ENCODE peak calls at places on chromosome 2, in ten cellular contexts. Q, B, M, T, Y, R, A, V, Z and I are unnamed samples.

GRCh38 chr2:214533511-214533910 is 122.7 kb downstream of the VWC2L start:
- DNase-seq in Q (no peak), B (no peak), M (peak; percentile 22), T (no peak), Y (no peak), R (no peak), A (no peak), V (no peak), Z (no peak), I (no peak)

GRCh38 chr2:212931271-212931670 is 220.1 kb downstream of the IKZF2 start:
- DNase-seq in Q (no peak), B (no peak), M (no peak), T (no peak), Y (no peak), R (no peak), A (no peak), V (no peak), Z (no peak), I (peak; percentile 57)

GRCh38 chr2:139160838-139161237 is 380.6 kb upstream of the NXPH2 start:
- DNase-seq in Q (no peak), B (no peak), M (no peak), T (no peak), Y (no peak), R (no peak), A (no peak), V (no peak), Z (no peak), I (peak; percentile 42)

GRCh38 chr2:136051001-136051724 is 65.7 kb upstream of the DARS1 start:
- DNase-seq in Q (no peak), B (no peak), M (no peak), T (no peak), Y (no peak), R (no peak), A (no peak), V (no peak), Z (no peak), I (no peak)

GRCh38 chr2:28980368-28981015 is 606 bp upstream of the TOGARAM2 start:
- DNase-seq in Q (no peak), B (no peak), M (no peak), T (no peak), Y (no peak), R (no peak), A (no peak), V (no peak), Z (no peak), I (no peak)

GRCh38 chr2:37625156-37625555 is 46.3 kb downstream of the CDC42EP3 start:
- DNase-seq in Q (no peak), B (no peak), M (peak; percentile 73), T (no peak), Y (no peak), R (peak; percentile 52), A (no peak), V (peak; percentile 89), Z (peak; percentile 94), I (no peak)

GRCh38 chr2:120740765-120741513 is 5.3 kb downstream of the GLI2 start:
- DNase-seq in Q (no peak), B (no peak), M (peak; percentile 40), T (no peak), Y (no peak), R (no peak), A (no peak), V (peak; percentile 64), Z (no peak), I (peak; percentile 35)

GRCh38 chr2:127654838-127655175 is 8.9 kb downstream of the GPR17 start:
- DNase-seq in Q (no peak), B (no peak), M (no peak), T (no peak), Y (no peak), R (no peak), A (no peak), V (no peak), Z (no peak), I (no peak)

GRCh38 chr2:162317910-162318279 is 589 bp downstream of the IFIH1 start:
- DNase-seq in Q (no peak), B (no peak), M (no peak), T (peak; percentile 13), Y (no peak), R (peak; percentile 61), A (peak; percentile 28), V (peak; percentile 37), Z (peak; percentile 14), I (peak; percentile 81)

GRCh38 chr2:230327418-230328154 is 593 bp downstream of the SP140L start:
- DNase-seq in Q (no peak), B (peak; percentile 55), M (no peak), T (no peak), Y (no peak), R (peak; percentile 34), A (no peak), V (no peak), Z (no peak), I (peak; percentile 45)

GRCh38 chr2:204846471-204846870 is 301.2 kb downstream of the PARD3B start:
- DNase-seq in Q (no peak), B (no peak), M (no peak), T (no peak), Y (no peak), R (no peak), A (no peak), V (no peak), Z (no peak), I (no peak)

GRCh38 chr2:118850171-118850900 is 2.9 kb upstream of the EN1 start:
- DNase-seq in Q (no peak), B (peak; percentile 21), M (no peak), T (no peak), Y (no peak), R (no peak), A (no peak), V (no peak), Z (no peak), I (no peak)